ENCODE peak calls at places on chromosome 14, in ten cellular contexts. J is B cell, Y is neural progenitor cell, K is left lung, H is AG04450, V is foreskin fibroblast, E is lower leg skin, D is IMR-90, R is psoas muscle, X is ascending aorta. T is an unnamed sample.

GRCh38 chr14:63457498-63457897 is 85.7 kb downstream of the PPP2R5E start:
- DNase-seq in J (no peak), Y (no peak), K (no peak), H (no peak), V (no peak), E (no peak), D (no peak), R (no peak), X (no peak), T (no peak)

GRCh38 chr14:56587701-56588100 is 8.1 kb downstream of the TMEM260 start:
- DNase-seq in J (no peak), Y (no peak), K (no peak), H (no peak), V (no peak), E (no peak), D (no peak), R (no peak), X (no peak), T (no peak)

GRCh38 chr14:55807059-55807499 is 227.1 kb downstream of the KTN1 start:
- DNase-seq in J (no peak), Y (no peak), K (no peak), H (no peak), V (peak; percentile 80), E (peak; percentile 95), D (peak; percentile 80), R (peak; percentile 77), X (peak; percentile 84), T (peak; percentile 86)

GRCh38 chr14:68549057-68549421 is 243.8 kb downstream of the ZFP36L1 start:
- DNase-seq in J (no peak), Y (no peak), K (no peak), H (no peak), V (peak; percentile 84), E (no peak), D (peak; percentile 72), R (no peak), X (no peak), T (peak; percentile 95)

GRCh38 chr14:24379907-24380746 is 12.1 kb downstream of the NFATC4 start:
- DNase-seq in J (no peak), Y (peak; percentile 48), K (no peak), H (no peak), V (no peak), E (peak; percentile 81), D (no peak), R (no peak), X (no peak), T (no peak)

GRCh38 chr14:93430889-93431670 is at the start of gene UNC79:
- DNase-seq in J (no peak), Y (peak; percentile 85), K (peak; percentile 54), H (no peak), V (peak; percentile 2), E (no peak), D (no peak), R (no peak), X (no peak), T (no peak)

GRCh38 chr14:66575939-66576338 is 68.0 kb downstream of the GPHN start:
- DNase-seq in J (no peak), Y (no peak), K (peak; percentile 28), H (no peak), V (no peak), E (no peak), D (no peak), R (no peak), X (no peak), T (no peak)

GRCh38 chr14:85333313-85333712 is 196.6 kb upstream of the FLRT2 start:
- DNase-seq in J (no peak), Y (no peak), K (no peak), H (no peak), V (peak; percentile 84), E (no peak), D (peak; percentile 50), R (no peak), X (no peak), T (no peak)

GRCh38 chr14:81982056-81982455 is 448.4 kb upstream of the SEL1L start:
- DNase-seq in J (no peak), Y (no peak), K (no peak), H (no peak), V (no peak), E (no peak), D (no peak), R (no peak), X (no peak), T (no peak)

GRCh38 chr14:99064262-99064954 is 207.6 kb downstream of the BCL11B start:
- DNase-seq in J (no peak), Y (no peak), K (no peak), H (no peak), V (no peak), E (peak; percentile 77), D (no peak), R (no peak), X (no peak), T (no peak)

GRCh38 chr14:69055125-69055524 is 76.0 kb upstream of the ACTN1 start:
- DNase-seq in J (no peak), Y (no peak), K (peak; percentile 55), H (peak; percentile 74), V (no peak), E (no peak), D (peak; percentile 97), R (no peak), X (no peak), T (peak; percentile 91)

GRCh38 chr14:26992403-26993115 is 394.7 kb upstream of the NOVA1 start:
- DNase-seq in J (no peak), Y (no peak), K (no peak), H (no peak), V (no peak), E (no peak), D (no peak), R (no peak), X (no peak), T (no peak)

GRCh38 chr14:62144863-62145262 is 382.6 kb downstream of the SNAPC1 start:
- DNase-seq in J (no peak), Y (no peak), K (no peak), H (no peak), V (peak; percentile 37), E (no peak), D (no peak), R (no peak), X (no peak), T (no peak)
- TF ChIP-seq CTCF in J (no peak), Y (no peak), K (no peak), H (no peak), V (no peak), E (no peak), D (no peak), R (no peak), X (no peak), T (no peak)

DNA sequence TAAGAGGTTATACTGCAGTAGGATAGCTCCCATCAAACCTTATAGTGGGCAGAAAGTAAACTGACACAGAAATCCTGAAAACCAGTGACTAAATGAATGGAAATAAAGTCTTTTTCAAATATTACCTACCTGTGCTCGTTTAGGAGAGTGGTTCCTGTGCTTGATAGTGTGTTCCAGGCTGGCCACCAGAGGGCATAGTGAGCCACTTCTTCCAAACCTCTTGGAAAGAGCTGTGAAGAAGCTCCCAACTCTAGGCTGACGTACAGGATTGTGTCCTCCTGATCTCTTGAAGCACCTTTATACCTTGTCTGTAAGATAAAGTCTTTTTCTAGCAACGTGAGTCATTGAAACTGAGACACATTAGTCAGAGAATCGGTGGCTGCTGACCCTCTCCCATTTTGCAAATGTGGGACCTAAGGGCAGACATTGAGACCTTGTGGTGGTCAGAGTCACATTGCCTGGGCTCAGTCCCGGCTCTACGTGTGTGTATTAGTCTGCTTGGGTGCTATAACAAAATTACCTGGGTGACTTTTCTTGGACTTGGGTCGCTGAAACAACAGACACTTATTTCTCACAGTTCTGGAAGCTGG is 17.6 kb downstream of the TDP1 start:
- DNase-seq in J (peak; percentile 45), Y (peak; percentile 80), K (no peak), H (peak; percentile 27), V (peak; percentile 83), E (no peak), D (peak; percentile 69), R (peak; percentile 74), X (no peak), T (peak; percentile 77)
- TF ChIP-seq CTCF in J (peak; percentile 84), Y (peak; percentile 93), K (peak; percentile 86), H (peak; percentile 92), V (peak; percentile 92), E (no peak), D (peak; percentile 73), R (peak; percentile 86), X (peak; percentile 77), T (peak; percentile 93)

DNA sequence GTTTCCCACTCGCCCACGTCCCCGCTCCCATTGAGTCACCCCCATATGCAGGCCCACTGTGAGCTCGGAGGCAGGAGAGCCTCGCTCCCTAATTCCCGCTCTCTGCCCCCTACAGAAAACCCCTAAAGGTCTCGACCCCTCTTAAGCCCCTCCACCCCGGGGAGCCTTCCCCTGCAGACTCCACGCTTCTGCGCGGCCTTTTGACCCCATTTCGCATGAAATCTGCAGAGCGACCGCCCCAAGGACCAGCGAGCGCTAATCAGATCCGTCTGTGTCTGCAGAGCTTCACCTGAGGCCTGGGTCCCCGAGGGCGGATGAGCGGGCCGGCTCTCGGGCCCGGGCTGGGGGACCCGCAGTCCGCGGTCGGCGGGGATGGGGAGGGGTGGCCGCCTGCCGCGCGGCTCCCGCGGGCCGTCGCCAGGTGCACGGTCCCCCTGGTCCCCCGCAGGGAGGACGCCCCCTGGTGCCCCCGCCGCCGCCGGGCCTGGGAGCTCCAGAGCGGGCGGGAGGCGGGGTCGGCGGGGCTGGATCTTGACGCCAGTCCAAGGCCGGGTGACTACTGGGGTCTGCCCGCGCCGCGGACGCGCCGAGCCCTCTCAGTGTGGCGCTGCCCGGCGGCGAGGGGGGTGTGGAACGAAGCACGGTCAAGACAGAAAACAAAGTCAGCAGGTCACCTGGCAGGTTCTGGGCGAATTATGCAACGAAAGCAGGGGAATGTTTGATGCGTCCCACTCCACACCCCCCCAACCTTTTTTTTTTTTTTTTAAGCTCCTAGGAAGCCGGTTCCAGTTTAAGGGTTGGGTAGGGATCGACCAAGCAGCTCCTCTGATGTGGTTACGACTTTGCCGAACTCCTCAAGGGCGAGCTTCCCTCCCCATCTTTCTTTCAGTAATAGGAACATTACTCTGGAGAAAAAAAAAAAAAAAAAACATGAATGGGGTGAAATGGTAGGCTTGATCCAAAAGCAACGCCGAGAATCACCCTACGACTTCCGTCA is 9.9 kb downstream of the BMP4 start:
- DNase-seq in J (no peak), Y (peak; percentile 71), K (peak; percentile 78), H (no peak), V (no peak), E (no peak), D (no peak), R (no peak), X (no peak), T (no peak)
- TF ChIP-seq CTCF in J (no peak), Y (peak; percentile 21), K (no peak), H (no peak), V (no peak), E (no peak), D (no peak), R (no peak), X (no peak), T (no peak)

DNA sequence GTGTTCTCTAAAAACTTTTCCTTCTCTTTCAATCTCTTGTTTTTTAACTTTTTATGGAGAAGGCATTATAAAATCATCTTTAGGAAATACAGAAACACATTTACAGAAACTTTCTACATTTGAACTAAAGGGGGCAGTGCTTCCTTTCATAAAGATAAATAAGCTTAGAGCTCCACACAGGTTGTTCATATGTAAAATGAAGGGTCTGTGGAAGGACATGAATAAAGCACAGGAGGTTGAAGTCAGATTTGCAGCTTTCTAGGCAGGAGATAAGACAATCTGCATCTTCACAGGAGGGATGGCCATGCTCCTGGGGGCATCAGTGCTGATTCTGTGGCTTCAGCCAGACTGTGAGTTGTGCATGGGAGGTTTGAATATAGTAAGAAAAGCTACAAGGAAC is 426.0 kb downstream of the DAD1 start:
- DNase-seq in J (no peak), Y (peak; percentile 20), K (no peak), H (no peak), V (no peak), E (no peak), D (peak; percentile 45), R (no peak), X (no peak), T (no peak)
- TF ChIP-seq CTCF in J (no peak), Y (peak; percentile 46), K (no peak), H (peak; percentile 60), V (no peak), E (no peak), D (peak; percentile 55), R (no peak), X (no peak), T (peak; percentile 19)